ENCODE peak calls at places on chromosomes 2 and 18, in four cellular contexts. K, N, Q and B are unnamed samples.

GRCh38 chr2:108612514-108613183 is 78.4 kb downstream of the LIMS1 start:
- DNase-seq in K (no peak), N (no peak), Q (peak), B (no peak)

GRCh38 chr2:46493241-46493970 is 14.0 kb downstream of the TMEM247 start:
- DNase-seq in K (peak), N (peak), Q (peak), B (no peak)

GRCh38 chr2:150165988-150166965 is 321.2 kb downstream of the RND3 start:
- DNase-seq in K (peak), N (no peak), Q (no peak), B (no peak)

GRCh38 chr18:58887613-58887963 is 22.9 kb downstream of the ZNF532 start:
- DNase-seq in K (no peak), N (peak), Q (peak), B (peak)

GRCh38 chr2:31398881-31399280 is 15.7 kb downstream of the XDH start:
- DNase-seq in K (no peak), N (no peak), Q (no peak), B (no peak)

GRCh38 chr2:216691210-216691741 is 4.1 kb downstream of the IGFBP5 start:
- DNase-seq in K (peak), N (peak), Q (no peak), B (no peak)

GRCh38 chr2:225763711-225764110 is 364.2 kb downstream of the NYAP2 start:
- DNase-seq in K (no peak), N (no peak), Q (no peak), B (no peak)

GRCh38 chr2:104840151-104840550 is 13.8 kb upstream of the POU3F3 start:
- DNase-seq in K (no peak), N (no peak), Q (no peak), B (no peak)

GRCh38 chr18:76874643-76875389 is 52.5 kb downstream of the ZNF236 start:
- DNase-seq in K (peak), N (no peak), Q (no peak), B (no peak)

GRCh38 chr2:221501210-221501882 is 70.8 kb downstream of the EPHA4 start:
- DNase-seq in K (peak), N (peak), Q (no peak), B (no peak)

GRCh38 chr2:231250146-231250545 is 51.7 kb downstream of the ARMC9 start:
- DNase-seq in K (no peak), N (no peak), Q (no peak), B (no peak)

GRCh38 chr18:79587298-79588125 is 92.1 kb upstream of the CTDP1 start:
- DNase-seq in K (no peak), N (no peak), Q (no peak), B (no peak)

GRCh38 chr2:186572705-186573104 is 17.2 kb upstream of the ITGAV start:
- DNase-seq in K (no peak), N (no peak), Q (no peak), B (no peak)

GRCh38 chr2:240630771-240631560 is 5.7 kb downstream of the GPR35 start:
- DNase-seq in K (no peak), N (no peak), Q (no peak), B (no peak)

GRCh38 chr2:181312515-181312927 is 144.7 kb upstream of the ITGA4 start:
- DNase-seq in K (no peak), N (no peak), Q (peak), B (no peak)

GRCh38 chr18:77321823-77322805 is 72.5 kb downstream of the GALR1 start:
- DNase-seq in K (no peak), N (no peak), Q (no peak), B (no peak)

GRCh38 chr2:226631187-226631586 is 168.4 kb downstream of the IRS1 start:
- DNase-seq in K (no peak), N (no peak), Q (no peak), B (no peak)

GRCh38 chr18:59008302-59008974 is 131.2 kb upstream of the SEC11C start:
- DNase-seq in K (peak), N (peak), Q (no peak), B (no peak)

GRCh38 chr18:79606621-79607331 is 72.8 kb upstream of the CTDP1 start:
- DNase-seq in K (no peak), N (no peak), Q (no peak), B (no peak)

GRCh38 chr2:115208493-115209164 is 766.2 kb downstream of the DPP10 start:
- DNase-seq in K (no peak), N (no peak), Q (no peak), B (no peak)

GRCh38 chr18:66344227-66344626 is 259.7 kb downstream of the CDH19 start:
- DNase-seq in K (no peak), N (no peak), Q (no peak), B (no peak)

GRCh38 chr2:234447963-234448362 is 48.9 kb downstream of the ARL4C start:
- DNase-seq in K (no peak), N (no peak), Q (no peak), B (no peak)

GRCh38 chr2:607709-608108 is 69.5 kb downstream of the TMEM18 start:
- DNase-seq in K (no peak), N (no peak), Q (no peak), B (no peak)

GRCh38 chr2:44362207-44363015 is 664 bp downstream of the CAMKMT start:
- DNase-seq in K (peak), N (peak), Q (peak), B (peak)

GRCh38 chr2:6785511-6785910 is 80.2 kb downstream of the CMPK2 start:
- DNase-seq in K (no peak), N (no peak), Q (no peak), B (no peak)

GRCh38 chr2:187499941-187500532 is 52.0 kb upstream of the CALCRL start:
- DNase-seq in K (peak), N (peak), Q (peak), B (peak)

DNA sequence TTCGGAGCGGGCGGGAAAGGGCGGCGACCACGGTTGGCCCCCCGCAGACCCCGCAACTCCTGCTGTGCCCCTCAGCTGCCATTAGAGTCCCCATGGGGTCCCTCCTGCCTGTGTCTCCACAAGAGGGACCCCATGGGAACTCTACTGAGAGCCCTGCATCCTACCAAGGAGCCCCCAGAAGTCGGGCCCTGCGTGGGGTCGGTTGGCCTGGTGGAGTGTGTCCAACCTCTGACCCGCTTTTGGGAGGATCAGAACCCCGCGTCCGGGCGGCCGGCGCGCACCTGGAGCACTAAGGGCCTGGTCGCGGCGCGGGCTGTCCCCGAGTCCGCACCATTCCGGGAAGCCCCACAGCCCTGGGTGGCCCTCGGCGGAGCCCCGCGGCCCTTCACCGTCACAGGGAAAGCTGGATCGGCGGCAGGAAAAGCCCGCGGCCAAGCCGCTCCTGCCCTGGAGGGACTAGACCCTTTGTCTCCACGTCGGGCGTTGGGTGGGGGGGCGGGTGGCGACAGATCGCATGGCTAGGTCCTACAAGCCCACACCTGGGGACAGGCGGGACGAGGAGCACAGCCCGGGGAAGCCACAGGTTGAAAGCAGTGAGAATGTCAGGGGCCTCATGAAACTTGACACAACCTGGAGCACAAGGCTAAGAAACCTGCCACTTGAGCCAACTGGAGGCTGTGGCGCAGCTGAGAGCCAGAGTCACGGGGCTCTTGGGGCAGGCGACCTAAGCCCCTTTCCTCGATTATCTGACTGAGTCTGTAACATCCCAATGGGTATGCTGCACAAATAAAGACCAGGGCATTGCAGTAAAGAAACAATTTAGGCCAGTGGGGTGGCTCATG is 11.2 kb upstream of the CXXC1 start:
- DNase-seq in K (no peak), N (no peak), Q (no peak), B (no peak)
- H3K4me3 ChIP-seq in K (peak), N (peak), Q (peak), B (no peak)

GRCh38 chr2:26542194-26542455 is 64.2 kb upstream of the OTOF start:
- DNase-seq in K (no peak), N (no peak), Q (no peak), B (no peak)
- H3K4me3 ChIP-seq in K (no peak), N (no peak), Q (no peak), B (no peak)

GRCh38 chr2:228181098-228182019 is at the start of gene SPHKAP:
- DNase-seq in K (peak), N (no peak), Q (no peak), B (no peak)

DNA sequence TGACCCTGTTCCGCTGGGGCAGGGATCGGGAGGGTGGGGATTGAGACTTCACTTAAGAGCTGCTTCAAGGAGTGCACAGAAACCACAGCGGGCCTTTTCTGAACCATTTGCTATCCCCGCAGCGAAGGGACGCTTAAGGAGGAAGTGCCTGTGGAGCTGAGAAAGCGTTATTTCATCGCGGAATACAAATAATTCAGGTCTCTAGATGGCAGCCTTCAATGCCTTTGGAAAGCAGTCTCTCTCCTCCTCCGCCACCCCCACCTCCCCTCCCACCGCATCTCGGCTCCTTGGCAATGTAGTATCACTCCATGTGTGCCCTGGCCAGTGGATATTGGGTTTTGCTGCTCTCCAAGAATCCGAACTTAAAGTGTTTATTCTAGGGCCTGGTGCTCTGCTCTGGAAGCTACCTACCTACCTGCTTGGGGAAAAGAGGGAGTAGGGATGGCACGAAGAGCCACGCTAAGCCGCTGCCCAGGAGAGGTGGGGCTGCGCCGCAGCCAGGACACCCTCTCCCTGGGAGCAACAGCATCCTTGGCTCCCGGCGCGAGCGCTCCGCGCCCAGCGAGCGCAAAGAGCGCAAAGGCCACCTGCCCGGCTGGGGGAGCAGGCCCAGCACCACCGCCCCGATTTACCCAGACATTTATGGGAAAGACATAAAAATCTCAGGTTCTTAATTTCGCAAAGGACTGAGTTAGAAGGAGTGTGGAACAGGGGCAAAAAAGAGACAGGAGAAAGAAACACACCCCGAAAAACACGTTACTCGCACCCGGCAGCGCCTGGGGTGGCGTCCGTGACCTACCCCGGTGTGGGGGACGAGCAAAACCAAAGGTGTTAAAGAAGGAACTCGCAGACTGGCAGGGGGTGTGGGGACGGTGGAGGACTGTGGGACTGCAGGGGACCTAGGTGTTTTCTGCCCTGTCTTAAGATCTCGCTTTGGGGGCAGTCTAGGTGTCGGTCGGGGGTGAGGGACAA is 1.1 kb downstream of the SPHKAP start:
- DNase-seq in K (peak), N (no peak), Q (no peak), B (no peak)
- H3K4me3 ChIP-seq in K (no peak), N (no peak), Q (no peak), B (no peak)

GRCh38 chr2:207412787-207413310 is 116.9 kb upstream of the CREB1 start:
- DNase-seq in K (no peak), N (no peak), Q (no peak), B (no peak)

GRCh38 chr2:207409525-207409924 is 120.2 kb upstream of the CREB1 start:
- DNase-seq in K (no peak), N (no peak), Q (no peak), B (no peak)

GRCh38 chr2:207405150-207405549 is 124.6 kb upstream of the CREB1 start:
- DNase-seq in K (no peak), N (no peak), Q (no peak), B (no peak)

GRCh38 chr2:207403950-207404349 is 125.8 kb upstream of the CREB1 start:
- DNase-seq in K (no peak), N (no peak), Q (no peak), B (no peak)

GRCh38 chr2:207408086-207408794 is 121.5 kb upstream of the CREB1 start:
- DNase-seq in K (peak), N (no peak), Q (peak), B (no peak)
- H3K4me3 ChIP-seq in K (no peak), N (no peak), Q (no peak), B (no peak)

GRCh38 chr2:238700122-238700457 is 147.8 kb upstream of the TWIST2 start:
- DNase-seq in K (peak), N (no peak), Q (no peak), B (no peak)
- H3K4me3 ChIP-seq in K (no peak), N (no peak), Q (no peak), B (no peak)